ENCODE peak calls at places on chromosomes 2 and 18, in four cellular contexts. One of them, this sample, is unnamed.

GRCh38 chr2:17422066-17422465 is 96.2 kb downstream of the RAD51AP2 start:
- DNase-seq in NCI-H748 treated with DMSO at 0.1 percent for 48 hours: no peak
- DNase-seq in amygdala: no peak
- DNase-seq in stimulated activated CD4-positive, alpha-beta T cell treated with anti-CD3 and anti-CD28 coated beads, Interleukin-2, amount 100 ng/mL, for 48 hours: no peak
- DNase-seq in this sample: no peak

GRCh38 chr18:864872-865273 is 39.8 kb upstream of the ADCYAP1 start:
- DNase-seq in NCI-H748 treated with DMSO at 0.1 percent for 48 hours: peak; percentile 76
- DNase-seq in amygdala: peak; percentile 1
- DNase-seq in stimulated activated CD4-positive, alpha-beta T cell treated with anti-CD3 and anti-CD28 coated beads, Interleukin-2, amount 100 ng/mL, for 48 hours: peak; percentile 50
- DNase-seq in this sample: peak; percentile 76

GRCh38 chr18:42480521-42480920 is 525.5 kb downstream of the PIK3C3 start:
- DNase-seq in NCI-H748 treated with DMSO at 0.1 percent for 48 hours: peak; percentile 80
- DNase-seq in amygdala: no peak
- DNase-seq in stimulated activated CD4-positive, alpha-beta T cell treated with anti-CD3 and anti-CD28 coated beads, Interleukin-2, amount 100 ng/mL, for 48 hours: no peak
- DNase-seq in this sample: no peak

GRCh38 chr18:10424576-10425314 is 29.7 kb upstream of the APCDD1 start:
- DNase-seq in NCI-H748 treated with DMSO at 0.1 percent for 48 hours: no peak
- DNase-seq in amygdala: no peak
- DNase-seq in stimulated activated CD4-positive, alpha-beta T cell treated with anti-CD3 and anti-CD28 coated beads, Interleukin-2, amount 100 ng/mL, for 48 hours: no peak
- DNase-seq in this sample: no peak

GRCh38 chr2:71864085-71864484 is 283.6 kb downstream of the CYP26B1 start:
- DNase-seq in NCI-H748 treated with DMSO at 0.1 percent for 48 hours: no peak
- DNase-seq in amygdala: no peak
- DNase-seq in stimulated activated CD4-positive, alpha-beta T cell treated with anti-CD3 and anti-CD28 coated beads, Interleukin-2, amount 100 ng/mL, for 48 hours: no peak
- DNase-seq in this sample: no peak

GRCh38 chr2:184890311-184890710 is 292.0 kb downstream of the ZNF804A start:
- DNase-seq in NCI-H748 treated with DMSO at 0.1 percent for 48 hours: no peak
- DNase-seq in amygdala: no peak
- DNase-seq in stimulated activated CD4-positive, alpha-beta T cell treated with anti-CD3 and anti-CD28 coated beads, Interleukin-2, amount 100 ng/mL, for 48 hours: no peak
- DNase-seq in this sample: no peak

GRCh38 chr2:46780801-46781445 is 134.7 kb downstream of the MCFD2 start:
- DNase-seq in NCI-H748 treated with DMSO at 0.1 percent for 48 hours: no peak
- DNase-seq in amygdala: no peak
- DNase-seq in stimulated activated CD4-positive, alpha-beta T cell treated with anti-CD3 and anti-CD28 coated beads, Interleukin-2, amount 100 ng/mL, for 48 hours: no peak
- DNase-seq in this sample: no peak

GRCh38 chr2:68946117-68946516 is 6.6 kb downstream of the GKN2 start:
- DNase-seq in NCI-H748 treated with DMSO at 0.1 percent for 48 hours: peak; percentile 73
- DNase-seq in amygdala: no peak
- DNase-seq in stimulated activated CD4-positive, alpha-beta T cell treated with anti-CD3 and anti-CD28 coated beads, Interleukin-2, amount 100 ng/mL, for 48 hours: no peak
- DNase-seq in this sample: no peak

GRCh38 chr18:48605408-48605845 is 66.6 kb downstream of the CTIF start:
- DNase-seq in NCI-H748 treated with DMSO at 0.1 percent for 48 hours: no peak
- DNase-seq in amygdala: no peak
- DNase-seq in stimulated activated CD4-positive, alpha-beta T cell treated with anti-CD3 and anti-CD28 coated beads, Interleukin-2, amount 100 ng/mL, for 48 hours: no peak
- DNase-seq in this sample: peak; percentile 57

GRCh38 chr2:73223821-73224220 is 9.2 kb downstream of the PRADC1 start:
- DNase-seq in NCI-H748 treated with DMSO at 0.1 percent for 48 hours: no peak
- DNase-seq in amygdala: no peak
- DNase-seq in stimulated activated CD4-positive, alpha-beta T cell treated with anti-CD3 and anti-CD28 coated beads, Interleukin-2, amount 100 ng/mL, for 48 hours: no peak
- DNase-seq in this sample: no peak

GRCh38 chr2:239202836-239203235 is 198.0 kb downstream of the HDAC4 start:
- DNase-seq in NCI-H748 treated with DMSO at 0.1 percent for 48 hours: no peak
- DNase-seq in amygdala: no peak
- DNase-seq in stimulated activated CD4-positive, alpha-beta T cell treated with anti-CD3 and anti-CD28 coated beads, Interleukin-2, amount 100 ng/mL, for 48 hours: no peak
- DNase-seq in this sample: no peak

GRCh38 chr2:12856934-12857660 is 140.4 kb downstream of the TRIB2 start:
- DNase-seq in NCI-H748 treated with DMSO at 0.1 percent for 48 hours: no peak
- DNase-seq in amygdala: no peak
- DNase-seq in stimulated activated CD4-positive, alpha-beta T cell treated with anti-CD3 and anti-CD28 coated beads, Interleukin-2, amount 100 ng/mL, for 48 hours: no peak
- DNase-seq in this sample: peak; percentile 25

This sample was measured in HTR-8/SVneo.